ENCODE peak calls at places on chromosomes 6 and 20, in nine cellular contexts. L, F, A, E, H, Z, G, S and B are unnamed samples.

GRCh38 chr20:48197034-48197433 is 411.8 kb upstream of the SULF2 start:
- DNase-seq in L (no peak), G (no peak), H (no peak), E (no peak), F (no peak), S (no peak), A (no peak), Z (no peak), B (no peak)

GRCh38 chr6:17907467-17908229 is 79.8 kb downstream of the KIF13A start:
- DNase-seq in A (no peak), G (peak), S (peak), F (peak), E (peak), Z (peak), H (peak), L (peak), B (peak)

GRCh38 chr6:45455408-45455807 is 77.7 kb upstream of the SUPT3H start:
- DNase-seq in L (no peak), S (no peak), Z (no peak), F (no peak), G (no peak), H (no peak), A (no peak), E (no peak), B (no peak)

GRCh38 chr6:20306491-20306890 is 94.2 kb upstream of the MBOAT1 start:
- DNase-seq in A (no peak), H (no peak), E (no peak), F (no peak), S (no peak), G (no peak), L (no peak), Z (no peak), B (no peak)

GRCh38 chr6:26172496-26172958 is 85.3 kb downstream of the HFE start:
- DNase-seq in L (no peak), A (no peak), E (peak), H (no peak), S (no peak), G (no peak), F (no peak), Z (no peak), B (no peak)

GRCh38 chr6:158207452-158207788 is 39.3 kb downstream of the GTF2H5 start:
- DNase-seq in S (no peak), G (no peak), F (no peak), E (no peak), A (no peak), L (no peak), H (no peak), Z (no peak), B (no peak)

GRCh38 chr6:30213999-30214982 is 1.1 kb upstream of the TRIM26 start:
- DNase-seq in L (peak), G (peak), Z (peak), H (peak), S (peak), F (peak), E (peak), A (no peak), B (peak)

GRCh38 chr6:2680264-2680908 is 70.3 kb downstream of the MYLK4 start:
- DNase-seq in E (no peak), Z (no peak), S (no peak), G (peak), H (no peak), F (no peak), L (no peak), A (no peak), B (no peak)

GRCh38 chr6:3697609-3698008 is 53.9 kb downstream of the PXDC1 start:
- DNase-seq in L (no peak), Z (no peak), E (no peak), A (no peak), S (no peak), G (no peak), H (no peak), F (no peak), B (no peak)

GRCh38 chr6:55918639-55919038 is 43.2 kb upstream of the BMP5 start:
- DNase-seq in L (no peak), A (no peak), E (no peak), Z (no peak), G (no peak), F (no peak), S (no peak), H (no peak), B (no peak)

GRCh38 chr6:78251930-78252329 is 599.1 kb downstream of the MEI4 start:
- DNase-seq in G (no peak), H (no peak), S (no peak), L (no peak), F (no peak), Z (no peak), A (no peak), E (no peak), B (no peak)

GRCh38 chr6:159727717-159728440 is 573 bp downstream of the WTAP start:
- DNase-seq in S (no peak), E (no peak), G (no peak), F (no peak), L (no peak), H (no peak), A (no peak), Z (no peak), B (no peak)

GRCh38 chr20:44601801-44602204 is 19.4 kb downstream of the PKIG start:
- DNase-seq in L (no peak), F (no peak), Z (no peak), A (no peak), G (no peak), H (peak), E (peak), S (peak), B (peak)

GRCh38 chr6:43796910-43797890 is 27.2 kb downstream of the VEGFA start:
- DNase-seq in F (no peak), Z (no peak), S (no peak), G (no peak), E (no peak), A (no peak), L (no peak), H (no peak), B (no peak)

GRCh38 chr6:13013681-13014550 is 297.3 kb downstream of the PHACTR1 start:
- DNase-seq in H (no peak), E (no peak), F (peak), A (no peak), L (no peak), S (no peak), G (peak), Z (no peak), B (no peak)

GRCh38 chr6:12010635-12011275 is 1.4 kb upstream of the HIVEP1 start:
- DNase-seq in L (peak), E (peak), H (peak), F (peak), S (peak), G (peak), A (no peak), Z (peak), B (peak)

GRCh38 chr6:47780510-47781356 is 1.1 kb upstream of the OPN5 start:
- DNase-seq in S (no peak), G (no peak), E (peak), L (peak), Z (peak), F (peak), A (peak), H (no peak), B (no peak)

GRCh38 chr6:170053966-170054661 is 236.8 kb downstream of the DLL1 start:
- DNase-seq in Z (no peak), A (no peak), G (no peak), L (no peak), H (peak), S (no peak), E (peak), F (no peak), B (no peak)

GRCh38 chr6:17015551-17016381 is 86.1 kb upstream of the STMND1 start:
- DNase-seq in Z (no peak), A (no peak), L (no peak), E (peak), S (no peak), F (no peak), G (peak), H (no peak), B (no peak)

GRCh38 chr6:85642774-85643529 is at the start of gene SYNCRIP:
- DNase-seq in A (peak), E (peak), H (peak), F (peak), G (peak), L (peak), S (peak), Z (peak), B (peak)

GRCh38 chr6:16741112-16742016 is 19.9 kb downstream of the ATXN1 start:
- DNase-seq in G (no peak), Z (no peak), H (no peak), L (no peak), E (no peak), F (no peak), S (no peak), A (no peak), B (no peak)

GRCh38 chr6:40845588-40845987 is 193.4 kb downstream of the UNC5CL start:
- DNase-seq in F (peak), G (no peak), Z (peak), H (no peak), A (peak), E (peak), L (peak), S (no peak), B (peak)

GRCh38 chr6:26743941-26744699 is 84.6 kb upstream of the ZNF322 start:
- DNase-seq in E (no peak), L (peak), H (no peak), F (peak), Z (no peak), G (peak), A (no peak), S (no peak), B (no peak)

GRCh38 chr6:157684620-157685299 is 138.3 kb upstream of the SNX9 start:
- DNase-seq in L (no peak), E (no peak), S (no peak), A (no peak), G (no peak), Z (no peak), H (no peak), F (no peak), B (no peak)

GRCh38 chr6:105536961-105537360 is 134.1 kb upstream of the PREP start:
- DNase-seq in E (no peak), H (no peak), L (no peak), A (no peak), Z (no peak), G (no peak), S (no peak), F (no peak), B (no peak)

GRCh38 chr6:156658186-156658585 is 119.0 kb upstream of the ARID1B start:
- DNase-seq in Z (no peak), F (no peak), H (peak), E (no peak), S (no peak), G (peak), L (no peak), A (no peak), B (peak)

GRCh38 chr6:85574932-85575598 is 18.6 kb downstream of the SNX14 start:
- DNase-seq in Z (no peak), F (peak), H (no peak), G (no peak), E (no peak), S (no peak), A (no peak), L (no peak), B (no peak)

GRCh38 chr6:43074847-43075741 is 1.0 kb upstream of the PTK7 start:
- DNase-seq in Z (no peak), S (no peak), L (no peak), H (no peak), G (no peak), A (no peak), F (no peak), E (no peak), B (peak)

GRCh38 chr20:36270744-36271638 is 34.7 kb downstream of the AAR2 start:
- DNase-seq in A (no peak), H (peak), L (no peak), E (no peak), F (no peak), G (no peak), S (no peak), Z (no peak), B (no peak)

GRCh38 chr20:13284830-13285229 is 63.8 kb downstream of the ISM1 start:
- DNase-seq in S (no peak), Z (no peak), A (no peak), H (no peak), G (no peak), L (no peak), E (no peak), F (no peak), B (no peak)

GRCh38 chr6:46216879-46217278 is 46.1 kb upstream of the ENPP5 start:
- DNase-seq in Z (no peak), E (no peak), H (no peak), S (no peak), L (no peak), G (no peak), A (no peak), F (no peak), B (no peak)

GRCh38 chr6:136552054-136552453 is 1.8 kb upstream of the MAP7 start:
- DNase-seq in A (no peak), S (no peak), E (no peak), F (no peak), L (peak), Z (no peak), H (no peak), G (no peak), B (no peak)

GRCh38 chr20:40766790-40767529 is 77.9 kb upstream of the MAFB start:
- DNase-seq in S (no peak), F (no peak), E (no peak), A (no peak), G (no peak), L (no peak), H (no peak), Z (no peak), B (no peak)

GRCh38 chr6:46969206-46969605 is 47.5 kb upstream of the ADGRF5 start:
- DNase-seq in A (no peak), L (no peak), G (no peak), S (no peak), Z (no peak), E (no peak), F (no peak), H (no peak), B (no peak)

GRCh38 chr6:5422321-5422915 is 161.1 kb downstream of the FARS2 start:
- DNase-seq in G (no peak), Z (peak), F (peak), L (peak), S (no peak), H (no peak), A (peak), E (peak), B (no peak)

GRCh38 chr6:11413728-11414127 is 123.8 kb upstream of the TMEM170B start:
- DNase-seq in A (no peak), F (no peak), Z (no peak), L (no peak), H (no peak), G (no peak), S (no peak), E (no peak), B (no peak)

GRCh38 chr6:138162947-138163569 is 1.3 kb downstream of the ARFGEF3 start:
- DNase-seq in F (no peak), A (no peak), E (no peak), H (no peak), L (no peak), G (no peak), Z (no peak), S (no peak), B (no peak)

GRCh38 chr6:138161118-138161433 is 663 bp upstream of the ARFGEF3 start:
- DNase-seq in E (no peak), Z (no peak), S (no peak), G (no peak), A (no peak), F (no peak), H (no peak), L (no peak), B (no peak)

GRCh38 chr6:138160329-138161117 is 1.2 kb upstream of the ARFGEF3 start:
- DNase-seq in G (no peak), F (no peak), A (no peak), L (no peak), H (no peak), E (no peak), Z (no peak), S (no peak), B (no peak)

GRCh38 chr6:138161434-138162103 is at the start of gene ARFGEF3:
- DNase-seq in L (peak), Z (peak), S (peak), A (no peak), E (peak), H (no peak), F (peak), G (no peak), B (peak)

DNA sequence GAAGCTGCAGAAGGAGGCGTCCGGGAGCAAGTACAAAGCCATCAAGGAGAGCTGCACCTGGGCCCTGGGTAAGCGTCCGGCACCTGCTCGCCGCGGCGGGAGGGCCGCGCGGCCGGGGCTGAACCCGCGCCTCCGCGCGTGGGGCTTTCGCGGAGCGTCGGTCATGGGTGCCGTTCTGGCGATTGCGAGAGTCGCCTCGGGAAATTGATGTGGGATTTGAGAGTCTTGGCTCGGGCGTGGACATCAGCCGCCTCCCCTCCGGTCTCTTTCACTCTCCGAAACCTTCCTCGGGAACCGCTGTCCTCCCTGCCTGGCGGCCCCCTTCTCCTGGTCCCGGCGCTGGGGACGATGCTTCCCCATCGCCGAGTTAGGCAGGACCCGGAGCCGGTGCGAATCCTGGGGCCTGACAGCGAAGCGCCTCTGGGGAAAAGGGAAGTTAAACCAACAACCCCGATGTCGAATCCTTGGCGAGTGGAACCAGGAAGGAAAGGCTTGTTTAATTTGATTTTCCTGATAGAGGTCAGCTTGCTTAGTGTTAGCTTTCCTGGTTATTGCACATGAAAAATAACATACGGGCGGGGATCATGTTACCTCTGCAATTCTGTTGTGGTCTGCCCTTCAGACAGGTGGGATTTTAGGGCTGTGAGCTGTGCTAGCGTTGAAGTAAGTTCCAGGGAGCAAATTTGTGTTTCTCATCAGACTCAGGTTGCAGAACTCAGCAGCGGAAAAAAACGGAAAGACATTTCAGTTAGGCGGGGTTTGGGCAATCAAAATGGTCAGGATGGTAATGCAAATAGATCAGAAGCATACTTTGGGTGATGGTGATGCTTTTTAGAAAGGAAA is 586 bp downstream of the ARFGEF3 start:
- DNase-seq in Z (peak), F (peak), L (no peak), E (peak), H (no peak), S (peak), A (no peak), G (no peak), B (no peak)
- TF ChIP-seq POLR2A in Z (no peak), F (no peak), L (no peak), E (peak), H (no peak), S (no peak), A (no peak), G (no peak), B (no peak)

DNA sequence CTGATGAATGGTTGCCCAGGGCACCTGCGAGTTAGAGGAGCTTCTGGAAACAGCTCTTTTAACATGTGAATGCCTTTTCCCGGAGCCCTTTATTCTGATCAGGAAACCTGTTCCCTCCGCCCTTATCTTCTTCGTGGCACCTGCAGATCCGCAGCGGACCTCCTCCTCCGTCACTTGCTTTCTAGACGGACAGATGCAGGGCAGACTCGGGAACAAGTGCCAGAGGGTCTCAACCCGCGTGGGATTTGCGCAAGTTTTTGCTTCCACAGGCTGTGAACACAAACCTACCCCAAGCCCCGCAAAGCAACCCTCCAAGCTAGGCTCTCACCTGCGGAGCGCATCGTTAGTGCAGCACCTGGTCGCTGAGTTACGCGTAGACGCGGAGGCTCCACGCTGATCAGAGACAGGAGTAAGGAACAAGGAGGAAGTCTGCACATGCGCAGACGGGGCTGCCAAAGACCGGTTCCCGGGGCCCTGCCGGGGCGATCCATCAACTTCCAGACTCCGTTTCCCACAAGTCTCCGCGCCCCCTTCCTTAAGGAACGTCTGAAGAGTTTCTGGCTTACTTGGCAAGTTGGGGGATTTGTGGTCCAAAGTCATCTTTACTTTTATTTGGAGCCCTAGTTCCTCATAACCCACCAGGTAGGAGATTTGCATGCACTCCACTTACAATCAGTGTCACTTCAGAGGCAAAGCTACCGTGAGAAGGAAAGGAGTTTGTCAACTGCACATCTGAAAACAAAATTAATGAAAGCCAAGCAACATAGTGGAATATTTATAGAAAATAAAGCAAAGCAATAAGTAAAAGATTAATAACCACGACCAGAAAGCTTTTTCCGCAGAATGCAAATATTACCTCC is 52.7 kb upstream of the ELMO2 start:
- DNase-seq in L (no peak), Z (peak), G (no peak), S (no peak), A (peak), H (no peak), F (no peak), E (peak), B (peak)
- TF ChIP-seq EP300 in L (no peak), Z (no peak), G (no peak), S (no peak), A (no peak), H (no peak), F (no peak), E (no peak), B (no peak)

GRCh38 chr20:19715986-19716385 is 42.1 kb upstream of the RIN2 start:
- DNase-seq in L (no peak), H (no peak), Z (no peak), G (no peak), F (no peak), E (no peak), A (no peak), S (no peak), B (no peak)

GRCh38 chr20:19723834-19724430 is 34.1 kb upstream of the RIN2 start:
- DNase-seq in F (no peak), S (no peak), A (no peak), L (no peak), G (no peak), Z (no peak), E (no peak), H (no peak), B (no peak)

GRCh38 chr20:19718880-19719279 is 39.2 kb upstream of the RIN2 start:
- DNase-seq in S (no peak), H (no peak), Z (no peak), A (no peak), F (no peak), L (no peak), E (no peak), G (no peak), B (no peak)

GRCh38 chr20:19726126-19726525 is 31.9 kb upstream of the RIN2 start:
- DNase-seq in Z (no peak), E (no peak), F (no peak), G (no peak), L (no peak), S (no peak), A (no peak), H (no peak), B (no peak)

GRCh38 chr20:19720991-19721390 is 37.1 kb upstream of the RIN2 start:
- DNase-seq in G (no peak), E (no peak), S (no peak), A (no peak), F (no peak), H (no peak), Z (no peak), L (no peak), B (no peak)
- TF ChIP-seq POLR2A in G (no peak), E (no peak), S (no peak), A (no peak), F (no peak), H (no peak), Z (no peak), L (no peak), B (no peak)

DNA sequence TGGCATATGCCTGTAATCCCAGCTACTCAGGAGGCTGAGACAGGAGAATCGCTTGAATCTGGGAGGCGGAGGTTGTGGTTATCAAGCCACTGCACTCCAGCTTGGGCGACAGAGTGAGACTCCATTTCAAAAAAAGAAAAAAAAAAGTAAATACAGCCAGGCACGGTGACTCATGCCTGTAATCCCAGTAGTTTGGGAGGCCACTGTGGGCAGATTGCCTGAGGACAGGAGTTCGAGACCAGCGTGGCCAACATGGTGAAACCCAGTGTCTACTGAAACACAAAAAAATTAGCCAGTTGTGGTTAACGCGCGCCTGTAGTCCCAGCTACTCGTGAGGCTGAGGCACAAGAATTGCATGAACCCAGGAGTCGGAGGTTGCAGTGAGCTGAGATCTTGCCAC is 1.5 kb upstream of the NINL start:
- DNase-seq in S (no peak), Z (no peak), E (no peak), A (no peak), F (peak), H (no peak), L (no peak), G (no peak), B (no peak)
- TF ChIP-seq EP300 in S (no peak), Z (no peak), E (no peak), A (no peak), F (no peak), H (no peak), L (no peak), G (no peak), B (no peak)